ENCODE peak calls at places on chromosomes 6 and 20, in five cellular contexts. One of them, this sample, is unnamed.

GRCh38 chr20:58238490-58238889 is 10.0 kb upstream of the ANKRD60 start:
- DNase-seq in Calu3: no peak
- DNase-seq in HFFc6: no peak
- DNase-seq in transverse colon: no peak
- DNase-seq in uterus: no peak
- DNase-seq in this sample: no peak

GRCh38 chr20:46811328-46812084 is 83.1 kb upstream of the EYA2 start:
- DNase-seq in uterus: no peak
- DNase-seq in HFFc6: no peak
- DNase-seq in Calu3: no peak
- DNase-seq in transverse colon: no peak
- DNase-seq in this sample: no peak

GRCh38 chr6:8139451-8139850 is 37.1 kb upstream of the EEF1E1 start:
- DNase-seq in uterus: no peak
- DNase-seq in transverse colon: no peak
- DNase-seq in HFFc6: no peak
- DNase-seq in Calu3: no peak
- DNase-seq in this sample: no peak

GRCh38 chr6:80553071-80553740 is 446.7 kb downstream of the BCKDHB start:
- DNase-seq in transverse colon: no peak
- DNase-seq in Calu3: no peak
- DNase-seq in uterus: no peak
- DNase-seq in HFFc6: no peak
- DNase-seq in this sample: no peak

GRCh38 chr6:83884523-83884922 is 25.0 kb downstream of the CYB5R4 start:
- DNase-seq in uterus: no peak
- DNase-seq in Calu3: no peak
- DNase-seq in HFFc6: peak; percentile 53
- DNase-seq in transverse colon: no peak
- DNase-seq in this sample: no peak

GRCh38 chr6:146868671-146869209 is 270.0 kb downstream of the ADGB start:
- DNase-seq in uterus: no peak
- DNase-seq in transverse colon: no peak
- DNase-seq in HFFc6: no peak
- DNase-seq in Calu3: no peak
- DNase-seq in this sample: no peak

GRCh38 chr6:127561660-127562059 is 15.3 kb upstream of the C6orf58 start:
- DNase-seq in Calu3: no peak
- DNase-seq in transverse colon: no peak
- DNase-seq in HFFc6: no peak
- DNase-seq in uterus: no peak
- DNase-seq in this sample: no peak

GRCh38 chr6:163391983-163392382 is 22.5 kb upstream of the QKI start:
- DNase-seq in Calu3: peak; percentile 69
- DNase-seq in transverse colon: no peak
- DNase-seq in HFFc6: no peak
- DNase-seq in uterus: no peak
- DNase-seq in this sample: no peak

GRCh38 chr20:61449057-61449456 is 197.0 kb downstream of the CDH4 start:
- DNase-seq in HFFc6: no peak
- DNase-seq in Calu3: no peak
- DNase-seq in transverse colon: no peak
- DNase-seq in uterus: no peak
- DNase-seq in this sample: no peak

GRCh38 chr6:167995731-167996151 is 1.7 kb upstream of the KIF25 start:
- DNase-seq in HFFc6: no peak
- DNase-seq in uterus: no peak
- DNase-seq in Calu3: no peak
- DNase-seq in transverse colon: no peak
- DNase-seq in this sample: no peak

GRCh38 chr20:32577023-32577422 is 8.1 kb downstream of the NOL4L start:
- DNase-seq in Calu3: no peak
- DNase-seq in uterus: no peak
- DNase-seq in transverse colon: no peak
- DNase-seq in HFFc6: no peak
- DNase-seq in this sample: no peak

GRCh38 chr6:20124545-20124944 is 87.7 kb downstream of the MBOAT1 start:
- DNase-seq in transverse colon: no peak
- DNase-seq in HFFc6: no peak
- DNase-seq in uterus: no peak
- DNase-seq in Calu3: no peak
- DNase-seq in this sample: no peak

GRCh38 chr20:46681032-46681854 is 8.0 kb downstream of the TP53RK start:
- DNase-seq in transverse colon: peak; percentile 70
- DNase-seq in HFFc6: peak; percentile 35
- DNase-seq in uterus: peak; percentile 44
- DNase-seq in Calu3: peak; percentile 89
- DNase-seq in this sample: no peak

GRCh38 chr20:3209023-3209945 is at the start of gene ITPA:
- DNase-seq in HFFc6: peak; percentile 15
- DNase-seq in transverse colon: peak; percentile 56
- DNase-seq in uterus: peak; percentile 34
- DNase-seq in Calu3: peak; percentile 48
- DNase-seq in this sample: no peak

GRCh38 chr20:47007826-47008655 is 113.4 kb downstream of the EYA2 start:
- DNase-seq in transverse colon: no peak
- DNase-seq in uterus: no peak
- DNase-seq in Calu3: no peak
- DNase-seq in HFFc6: no peak
- DNase-seq in this sample: no peak

DNA sequence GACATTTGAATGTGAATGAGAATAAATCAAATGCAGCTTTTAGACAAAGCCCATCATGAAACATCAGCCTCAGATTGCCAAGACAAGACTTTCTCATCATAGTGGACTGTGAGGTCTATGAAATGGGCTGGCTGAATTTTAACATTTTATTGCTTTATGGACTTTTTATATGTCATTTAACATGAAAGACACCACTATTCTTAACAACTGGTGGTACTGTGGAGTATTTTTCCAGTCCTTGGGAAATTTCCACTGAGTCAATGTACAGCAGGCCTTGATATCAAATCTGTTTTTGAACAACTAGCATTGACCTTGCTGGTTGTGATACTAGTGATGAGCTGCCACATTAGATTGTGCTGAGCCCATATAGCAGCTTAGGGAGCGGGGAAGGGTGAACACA is 326.6 kb upstream of the CITED2 start:
- DNase-seq in transverse colon: no peak
- DNase-seq in Calu3: no peak
- DNase-seq in uterus: no peak
- DNase-seq in HFFc6: no peak
- DNase-seq in this sample: no peak
- TF ChIP-seq CTCF in transverse colon: no peak
- TF ChIP-seq CTCF in Calu3: no peak
- TF ChIP-seq CTCF in uterus: no peak
- TF ChIP-seq CTCF in HFFc6: no peak
- TF ChIP-seq CTCF in this sample: no peak

GRCh38 chr6:137731600-137731959 is 135.5 kb upstream of the TNFAIP3 start:
- DNase-seq in transverse colon: no peak
- DNase-seq in HFFc6: no peak
- DNase-seq in uterus: no peak
- DNase-seq in Calu3: no peak
- DNase-seq in this sample: no peak

GRCh38 chr6:137734875-137735182 is 132.2 kb upstream of the TNFAIP3 start:
- DNase-seq in Calu3: no peak
- DNase-seq in HFFc6: no peak
- DNase-seq in transverse colon: no peak
- DNase-seq in uterus: no peak
- DNase-seq in this sample: no peak

GRCh38 chr6:137731960-137732616 is 135.0 kb upstream of the TNFAIP3 start:
- DNase-seq in Calu3: no peak
- DNase-seq in transverse colon: no peak
- DNase-seq in HFFc6: peak; percentile 48
- DNase-seq in uterus: no peak
- DNase-seq in this sample: no peak

GRCh38 chr6:137734005-137734874 is 132.8 kb upstream of the TNFAIP3 start:
- DNase-seq in uterus: no peak
- DNase-seq in transverse colon: no peak
- DNase-seq in HFFc6: no peak
- DNase-seq in Calu3: no peak
- DNase-seq in this sample: no peak

GRCh38 chr6:137733353-137733746 is 133.7 kb upstream of the TNFAIP3 start:
- DNase-seq in transverse colon: no peak
- DNase-seq in Calu3: no peak
- DNase-seq in uterus: no peak
- DNase-seq in HFFc6: no peak
- DNase-seq in this sample: no peak
- TF ChIP-seq CTCF in transverse colon: no peak
- TF ChIP-seq CTCF in Calu3: no peak
- TF ChIP-seq CTCF in uterus: no peak
- TF ChIP-seq CTCF in HFFc6: no peak
- TF ChIP-seq CTCF in this sample: no peak

GRCh38 chr20:64027981-64028685 is 7.8 kb upstream of the C20orf204 start:
- DNase-seq in transverse colon: peak; percentile 33
- DNase-seq in uterus: no peak
- DNase-seq in Calu3: no peak
- DNase-seq in HFFc6: no peak
- DNase-seq in this sample: no peak

GRCh38 chr20:64031822-64032314 is 4.1 kb upstream of the C20orf204 start:
- DNase-seq in uterus: no peak
- DNase-seq in transverse colon: no peak
- DNase-seq in HFFc6: no peak
- DNase-seq in Calu3: no peak
- DNase-seq in this sample: no peak

GRCh38 chr20:64032706-64033624 is 3.0 kb upstream of the C20orf204 start:
- DNase-seq in Calu3: no peak
- DNase-seq in uterus: no peak
- DNase-seq in transverse colon: no peak
- DNase-seq in HFFc6: no peak
- DNase-seq in this sample: no peak

GRCh38 chr20:64029293-64030117 is 6.5 kb upstream of the C20orf204 start:
- DNase-seq in transverse colon: no peak
- DNase-seq in Calu3: no peak
- DNase-seq in HFFc6: no peak
- DNase-seq in uterus: no peak
- DNase-seq in this sample: no peak

GRCh38 chr20:64030371-64031134 is 5.4 kb upstream of the C20orf204 start:
- DNase-seq in Calu3: no peak
- DNase-seq in uterus: no peak
- DNase-seq in HFFc6: no peak
- DNase-seq in transverse colon: peak; percentile 49
- DNase-seq in this sample: no peak
- TF ChIP-seq CTCF in Calu3: no peak
- TF ChIP-seq CTCF in uterus: no peak
- TF ChIP-seq CTCF in HFFc6: no peak
- TF ChIP-seq CTCF in transverse colon: no peak
- TF ChIP-seq CTCF in this sample: no peak

DNA sequence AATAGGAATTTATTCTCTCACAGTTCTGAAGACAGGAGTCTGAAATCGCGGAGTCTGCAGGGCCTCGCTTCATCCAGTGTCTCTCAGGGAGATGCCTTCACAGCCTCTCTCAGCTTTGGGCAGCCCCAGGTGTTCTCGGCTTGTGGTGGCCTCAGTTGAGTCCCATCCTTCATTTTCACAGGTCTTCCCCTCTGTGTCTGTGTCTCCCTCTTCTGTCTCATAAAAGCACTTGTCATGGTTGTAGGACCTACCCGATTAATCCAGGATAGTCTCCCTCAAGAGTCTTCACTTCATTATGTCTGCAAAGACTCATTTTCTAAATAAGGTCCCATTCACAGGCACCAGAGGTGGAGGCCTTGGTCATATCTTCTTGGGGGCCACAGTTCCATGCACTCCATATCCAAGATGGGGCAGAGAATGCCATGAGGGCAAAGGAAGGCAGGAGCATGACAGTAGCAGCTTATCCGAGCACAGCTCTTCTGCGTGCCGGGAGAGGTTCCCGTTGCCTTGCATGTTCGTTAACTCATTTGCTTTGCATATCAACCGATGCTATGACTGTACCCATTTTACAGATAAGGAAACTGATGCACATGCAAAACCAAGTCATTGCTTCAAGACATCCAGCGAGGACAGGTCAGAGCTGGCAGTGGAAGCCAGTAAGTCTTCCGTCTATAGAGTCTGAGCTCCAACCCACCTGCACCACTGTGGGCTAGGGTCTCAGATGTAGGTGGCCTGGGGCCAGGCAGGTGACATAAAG is 363.8 kb upstream of the SULF2 start:
- DNase-seq in uterus: no peak
- DNase-seq in HFFc6: no peak
- DNase-seq in Calu3: no peak
- DNase-seq in transverse colon: no peak
- DNase-seq in this sample: no peak
- TF ChIP-seq CTCF in uterus: no peak
- TF ChIP-seq CTCF in HFFc6: no peak
- TF ChIP-seq CTCF in Calu3: no peak
- TF ChIP-seq CTCF in transverse colon: no peak
- TF ChIP-seq CTCF in this sample: no peak

DNA sequence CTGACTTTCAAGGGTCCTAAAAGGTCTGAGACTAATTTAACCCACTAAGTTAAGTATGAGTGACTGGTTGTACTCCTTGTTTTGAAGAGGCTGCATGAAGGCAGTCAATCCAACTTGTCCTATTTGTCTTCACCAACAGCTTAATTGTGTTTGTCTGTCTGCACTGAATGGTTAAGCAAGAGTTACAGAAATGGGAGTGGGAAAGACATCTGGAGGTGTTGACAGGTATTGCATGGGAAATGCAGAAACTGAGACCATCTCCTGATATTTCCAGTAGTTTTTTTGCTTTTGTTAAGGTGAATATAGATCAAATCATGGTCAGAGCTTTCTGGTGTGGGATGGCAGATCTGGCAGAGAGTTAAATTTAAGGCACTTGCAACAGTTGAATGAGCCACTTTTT is 6.5 kb downstream of the FUT9 start:
- DNase-seq in HFFc6: no peak
- DNase-seq in transverse colon: no peak
- DNase-seq in uterus: no peak
- DNase-seq in Calu3: no peak
- DNase-seq in this sample: no peak
- TF ChIP-seq CTCF in HFFc6: no peak
- TF ChIP-seq CTCF in transverse colon: no peak
- TF ChIP-seq CTCF in uterus: no peak
- TF ChIP-seq CTCF in Calu3: no peak
- TF ChIP-seq CTCF in this sample: no peak

GRCh38 chr6:71345505-71345904 is 56.9 kb downstream of the OGFRL1 start:
- DNase-seq in transverse colon: no peak
- DNase-seq in HFFc6: no peak
- DNase-seq in uterus: no peak
- DNase-seq in Calu3: no peak
- DNase-seq in this sample: no peak
- TF ChIP-seq CTCF in transverse colon: no peak
- TF ChIP-seq CTCF in HFFc6: no peak
- TF ChIP-seq CTCF in uterus: no peak
- TF ChIP-seq CTCF in Calu3: no peak
- TF ChIP-seq CTCF in this sample: no peak

GRCh38 chr6:2766767-2767314 is 1.6 kb downstream of the WRNIP1 start:
- DNase-seq in Calu3: no peak
- DNase-seq in uterus: no peak
- DNase-seq in transverse colon: no peak
- DNase-seq in HFFc6: peak; percentile 32
- DNase-seq in this sample: no peak
- TF ChIP-seq CTCF in Calu3: no peak
- TF ChIP-seq CTCF in uterus: no peak
- TF ChIP-seq CTCF in transverse colon: no peak
- TF ChIP-seq CTCF in HFFc6: peak; percentile 55
- TF ChIP-seq CTCF in this sample: no peak